ENCODE peak calls at places on chromosomes 1 and 21, in four cellular contexts. F is gastrocnemius medialis, Q is heart left ventricle, A is upper lobe of left lung. P is an unnamed sample.
A peak's percentile ranks its signal among the peaks of the same experiment; 100 is the strongest.

GRCh38 chr1:192905049-192905448 is 96.2 kb downstream of the RGS2 start:
- ATAC-seq in F (no peak), A (peak; percentile 75), Q (no peak), P (peak; percentile 42)

GRCh38 chr21:41777934-41778815 is 11.3 kb upstream of the RIPK4 start:
- ATAC-seq in F (peak; percentile 84), A (peak; percentile 95), Q (peak; percentile 71), P (peak; percentile 93)

GRCh38 chr1:119966020-119966419 is 69.7 kb upstream of the ADAM30 start:
- ATAC-seq in F (no peak), A (peak; percentile 20), Q (peak; percentile 71), P (no peak)

GRCh38 chr1:225179686-225180085 is 248.2 kb downstream of the LBR start:
- ATAC-seq in A (no peak), F (no peak), Q (no peak), P (no peak)

GRCh38 chr1:93750946-93751345 is 69.3 kb upstream of the BCAR3 start:
- ATAC-seq in Q (no peak), F (no peak), A (no peak), P (no peak)

GRCh38 chr1:45615885-45616284 is 8.0 kb downstream of the CCDC17 start:
- ATAC-seq in A (no peak), F (no peak), Q (no peak), P (no peak)

GRCh38 chr1:13871413-13871812 is 171.4 kb downstream of the PRDM2 start:
- ATAC-seq in F (no peak), Q (no peak), A (no peak), P (no peak)

GRCh38 chr1:45365051-45365450 is 24.8 kb upstream of the MUTYH start:
- ATAC-seq in A (no peak), F (no peak), Q (no peak), P (no peak)

GRCh38 chr1:116545359-116545705 is 25.5 kb downstream of the CD58 start:
- ATAC-seq in F (no peak), Q (no peak), A (no peak), P (no peak)

GRCh38 chr21:37683396-37684114 is 232.7 kb downstream of the KCNJ6 start:
- ATAC-seq in Q (no peak), A (no peak), F (no peak), P (no peak)

GRCh38 chr1:20069932-20070331 is at the start of gene PLA2G5:
- ATAC-seq in Q (peak; percentile 94), F (peak; percentile 56), A (peak; percentile 79), P (peak; percentile 88)

GRCh38 chr1:91697322-91698260 is 188.4 kb downstream of the TGFBR3 start:
- ATAC-seq in A (peak; percentile 23), F (no peak), Q (no peak), P (no peak)

GRCh38 chr1:84995484-84996334 is 1.2 kb downstream of the MCOLN2 start:
- ATAC-seq in A (no peak), F (no peak), Q (no peak), P (no peak)

GRCh38 chr1:67711850-67712202 is 26.8 kb downstream of the GADD45A start:
- ATAC-seq in A (no peak), Q (no peak), F (no peak), P (no peak)

GRCh38 chr1:229991724-229992333 is 75.2 kb upstream of the GALNT2 start:
- ATAC-seq in Q (no peak), A (no peak), F (peak; percentile 42), P (no peak)

GRCh38 chr1:180029524-180030130 is 75.0 kb downstream of the CEP350 start:
- ATAC-seq in A (no peak), Q (no peak), F (no peak), P (no peak)

GRCh38 chr1:25875856-25876692 is 566 bp upstream of the PAQR7 start:
- ATAC-seq in A (peak; percentile 77), F (peak; percentile 28), Q (peak; percentile 32), P (peak; percentile 59)

GRCh38 chr1:12145616-12146342 is 21.0 kb upstream of the TNFRSF1B start:
- ATAC-seq in Q (no peak), A (no peak), F (no peak), P (no peak)

GRCh38 chr1:12148160-12148957 is 18.4 kb upstream of the TNFRSF1B start:
- ATAC-seq in F (no peak), A (no peak), Q (no peak), P (no peak)

GRCh38 chr1:12147116-12147753 is 19.6 kb upstream of the TNFRSF1B start:
- ATAC-seq in A (no peak), Q (no peak), F (peak; percentile 35), P (peak; percentile 40)

GRCh38 chr1:12144969-12145368 is 21.8 kb upstream of the TNFRSF1B start:
- ATAC-seq in Q (no peak), A (no peak), F (no peak), P (no peak)

DNA sequence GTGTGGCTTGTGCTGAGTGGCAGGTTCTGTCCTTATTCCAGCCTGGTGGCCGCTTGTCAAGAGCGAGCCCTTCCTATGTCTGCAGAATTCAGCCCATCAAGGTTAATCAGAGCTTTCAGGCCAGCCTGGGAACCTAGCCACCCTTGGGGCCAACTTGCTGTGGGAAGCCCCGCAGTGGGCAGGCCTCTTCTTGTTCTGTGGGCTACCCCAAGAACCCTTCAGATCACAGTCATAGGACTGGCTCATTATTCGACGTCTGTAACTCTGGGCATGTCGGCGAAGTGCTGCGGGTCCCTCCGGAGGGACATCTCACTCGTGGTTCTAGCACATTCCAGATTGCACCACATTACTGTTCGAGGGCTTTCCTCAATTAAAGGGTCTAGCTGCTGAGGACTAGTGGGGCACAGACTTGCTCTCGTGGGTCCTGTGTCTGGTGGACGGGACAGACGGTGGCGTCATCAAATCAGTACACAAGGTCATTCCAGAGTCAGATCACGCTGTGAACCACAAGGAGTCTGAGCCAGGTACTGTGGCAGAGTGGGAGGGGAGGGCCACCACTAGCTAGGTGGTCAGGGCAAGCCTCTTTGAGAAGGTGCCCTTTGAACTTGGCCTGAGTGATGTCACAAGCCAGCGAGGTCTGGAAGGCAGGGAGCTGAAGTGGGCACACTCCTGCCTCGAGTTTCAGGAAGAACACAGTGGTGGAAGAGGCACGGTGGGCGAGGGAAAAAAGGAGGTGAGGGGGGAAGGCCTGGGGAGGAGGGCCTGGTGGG is 20.3 kb upstream of the TNFRSF1B start:
- ATAC-seq in F (no peak), A (no peak), Q (no peak), P (peak; percentile 0)
- TF ChIP-seq POLR2A in F (no peak), A (no peak), Q (no peak), P (no peak)

GRCh38 chr1:51344602-51345299 is 14.4 kb upstream of the TTC39A start:
- ATAC-seq in F (peak; percentile 16), Q (no peak), A (peak; percentile 57), P (peak; percentile 27)
- TF ChIP-seq POLR2A in F (no peak), Q (no peak), A (no peak), P (no peak)

DNA sequence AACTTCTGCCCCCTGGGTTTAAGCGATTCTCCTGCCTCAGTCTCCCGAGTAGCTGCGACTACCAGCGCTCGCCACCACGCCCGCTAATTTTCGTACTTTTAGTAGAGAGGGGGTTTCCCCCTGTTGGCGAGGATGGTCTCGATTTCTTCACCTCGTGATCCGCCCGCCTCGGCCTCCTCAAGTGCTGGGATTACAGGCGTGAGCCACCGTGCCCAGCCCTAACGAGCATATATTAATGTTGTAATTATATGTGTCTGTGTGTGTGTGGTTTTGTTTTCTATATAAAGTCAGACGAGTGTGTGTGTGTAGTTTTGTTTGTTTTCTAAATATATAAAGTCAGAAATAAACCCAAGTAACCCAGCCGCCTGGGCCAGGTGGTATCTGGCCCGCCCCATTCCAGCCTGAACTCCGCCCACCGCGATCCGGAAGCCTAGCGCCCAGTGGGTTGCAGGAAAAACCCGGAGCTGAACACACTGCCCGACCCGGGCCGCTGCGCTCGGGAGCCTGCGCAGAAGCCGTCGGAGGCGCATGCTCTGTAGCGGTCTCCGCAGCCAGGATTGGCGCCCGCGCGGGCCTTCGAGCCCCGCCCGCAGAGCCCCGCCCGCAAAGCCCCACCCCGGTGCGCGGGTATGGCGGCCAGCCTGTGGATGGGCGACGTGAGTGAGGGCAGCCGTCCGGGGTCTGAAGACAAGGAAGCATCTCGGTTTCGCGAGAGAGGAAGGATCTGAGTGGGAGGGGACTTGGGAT is at the start of gene TRNAU1AP:
- ATAC-seq in F (peak; percentile 96), Q (peak; percentile 99), A (peak; percentile 100), P (peak; percentile 99)
- TF ChIP-seq POLR2A in F (peak; percentile 87), Q (peak; percentile 80), A (peak; percentile 54), P (peak; percentile 77)

DNA sequence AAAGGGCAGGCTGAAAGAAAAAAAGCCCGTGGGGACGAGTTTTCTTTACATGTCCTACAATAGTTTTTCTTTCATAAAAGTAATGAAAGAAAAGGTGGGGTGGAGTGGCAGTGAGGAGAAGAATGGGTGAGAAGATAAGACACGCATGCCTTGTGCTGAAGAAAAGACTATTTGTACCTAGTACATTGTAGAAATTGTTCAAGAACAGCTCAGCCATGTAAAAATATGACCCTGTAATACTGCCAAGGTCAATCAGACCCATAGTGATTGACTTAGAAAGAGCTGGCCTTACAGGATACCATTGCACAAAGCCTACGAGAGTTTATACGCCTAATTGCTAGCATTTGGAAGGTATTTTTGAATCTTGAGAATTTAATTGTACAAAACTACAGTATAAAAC is 126.0 kb upstream of the NRIP1 start:
- ATAC-seq in Q (no peak), A (no peak), F (no peak), P (no peak)
- TF ChIP-seq POLR2A in Q (no peak), A (no peak), F (no peak), P (no peak)

DNA sequence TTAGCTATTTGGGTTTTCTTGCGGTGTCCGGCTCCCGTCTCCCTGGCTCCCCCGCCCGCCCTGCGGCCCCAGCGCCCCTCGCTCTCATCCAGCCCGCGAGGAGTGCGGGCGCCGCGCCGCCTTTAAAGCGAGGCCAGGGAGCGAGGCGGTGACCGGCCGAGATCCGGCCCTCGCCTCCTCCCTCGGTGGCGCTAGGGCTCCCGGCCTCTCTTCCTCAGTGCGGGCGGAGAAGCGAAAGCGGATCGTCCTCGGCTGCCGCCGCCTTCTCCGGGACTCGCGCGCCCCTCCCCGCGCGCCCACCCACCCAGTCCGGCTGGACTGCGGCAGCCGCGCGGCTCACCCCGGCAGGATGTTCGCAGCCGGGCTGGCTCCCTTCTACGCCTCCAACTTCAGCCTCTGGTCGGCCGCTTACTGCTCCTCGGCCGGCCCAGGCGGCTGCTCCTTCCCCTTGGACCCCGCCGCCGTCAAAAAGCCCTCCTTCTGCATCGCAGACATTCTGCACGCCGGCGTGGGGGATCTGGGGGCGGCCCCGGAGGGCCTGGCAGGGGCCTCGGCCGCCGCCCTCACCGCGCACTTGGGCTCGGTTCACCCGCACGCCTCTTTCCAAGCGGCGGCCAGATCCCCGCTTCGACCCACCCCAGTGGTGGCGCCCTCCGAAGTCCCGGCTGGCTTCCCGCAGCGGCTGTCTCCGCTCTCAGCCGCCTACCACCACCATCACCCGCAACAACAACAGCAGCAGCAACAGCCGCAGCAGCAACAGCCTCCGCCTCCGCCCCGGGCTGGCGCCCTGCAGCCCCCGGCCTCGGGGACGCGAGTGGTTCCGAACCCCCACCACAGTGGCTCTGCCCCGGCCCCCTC is 495 bp downstream of the HLX start:
- ATAC-seq in F (peak; percentile 72), Q (peak; percentile 28), A (peak; percentile 85), P (peak; percentile 68)
- TF ChIP-seq POLR2A in F (no peak), Q (no peak), A (no peak), P (peak; percentile 41)

P was measured in gastroesophageal sphincter.